ENCODE peak calls at places on chromosomes 11 and 22, in four cellular contexts. O, T, G and I are unnamed samples.
A peak's percentile ranks its signal among the peaks of the same experiment; 100 is the strongest.

GRCh38 chr22:44516841-44517240 is 18.8 kb upstream of the RTL6 start:
- DNase-seq in O (no peak), T (no peak), G (no peak), I (no peak)

GRCh38 chr11:44312876-44313275 is 2.9 kb upstream of the ALX4 start:
- DNase-seq in O (no peak), T (no peak), G (no peak), I (no peak)

GRCh38 chr22:32533265-32534068 is 58.9 kb downstream of the FBXO7 start:
- DNase-seq in O (no peak), T (no peak), G (no peak), I (no peak)

GRCh38 chr11:68854273-68854958 is 12.7 kb upstream of the CPT1A start:
- DNase-seq in O (no peak), T (no peak), G (no peak), I (no peak)

GRCh38 chr11:2898366-2899079 is 12.9 kb upstream of the CDKN1C start:
- DNase-seq in O (peak; percentile 59), T (peak; percentile 57), G (no peak), I (peak; percentile 93)

GRCh38 chr11:126518996-126519351 is 163.5 kb downstream of the ST3GAL4 start:
- DNase-seq in O (no peak), T (no peak), G (no peak), I (no peak)

GRCh38 chr11:2275334-2276279 is 5.2 kb upstream of the ASCL2 start:
- DNase-seq in O (no peak), T (peak; percentile 20), G (no peak), I (no peak)

GRCh38 chr22:26553056-26553752 is 36.7 kb downstream of the TPST2 start:
- DNase-seq in O (no peak), T (no peak), G (no peak), I (peak; percentile 34)

GRCh38 chr11:118633979-118634378 is 26.6 kb downstream of the PHLDB1 start:
- DNase-seq in O (no peak), T (no peak), G (no peak), I (no peak)

GRCh38 chr11:105392546-105392945 is 217.3 kb upstream of the GRIA4 start:
- DNase-seq in O (no peak), T (no peak), G (no peak), I (peak; percentile 4)

GRCh38 chr22:45225732-45226560 is 14.7 kb downstream of the KIAA0930 start:
- DNase-seq in O (no peak), T (no peak), G (no peak), I (peak; percentile 98)

GRCh38 chr11:92670293-92670890 is 299.1 kb upstream of the MTNR1B start:
- DNase-seq in O (no peak), T (no peak), G (no peak), I (no peak)

GRCh38 chr11:765025-765801 is 12.1 kb downstream of the GATD1 start:
- DNase-seq in O (peak; percentile 73), T (peak; percentile 63), G (no peak), I (peak; percentile 74)

GRCh38 chr22:38862375-38863329 is 9.4 kb downstream of the CBX6 start:
- DNase-seq in O (peak; percentile 40), T (no peak), G (no peak), I (no peak)

GRCh38 chr11:31643831-31644230 is 134.3 kb downstream of the ELP4 start:
- DNase-seq in O (no peak), T (no peak), G (no peak), I (no peak)

GRCh38 chr22:30538280-30538679 is 8.3 kb downstream of the SEC14L6 start:
- DNase-seq in O (no peak), T (no peak), G (no peak), I (no peak)

GRCh38 chr11:13955971-13956421 is 6.5 kb upstream of the SPON1 start:
- DNase-seq in O (peak; percentile 43), T (peak; percentile 66), G (peak; percentile 25), I (peak; percentile 58)

GRCh38 chr11:133818302-133818701 is 27.0 kb downstream of the SPATA19 start:
- DNase-seq in O (no peak), T (no peak), G (no peak), I (no peak)

GRCh38 chr11:65112551-65113360 is 1.1 kb downstream of the TM7SF2 start:
- DNase-seq in O (peak; percentile 88), T (peak; percentile 75), G (peak; percentile 40), I (peak; percentile 74)

GRCh38 chr11:45092901-45093760 is 53.3 kb upstream of the PRDM11 start:
- DNase-seq in O (no peak), T (peak; percentile 23), G (no peak), I (peak; percentile 96)

GRCh38 chr11:63683133-63683991 is 2.1 kb downstream of the RTN3 start:
- DNase-seq in O (no peak), T (no peak), G (no peak), I (peak; percentile 54)

GRCh38 chr22:40747361-40747760 is 68.1 kb downstream of the MCHR1 start:
- DNase-seq in O (no peak), T (no peak), G (no peak), I (no peak)

GRCh38 chr11:4531666-4532065 is 13.3 kb upstream of the OR52M1 start:
- DNase-seq in O (no peak), T (no peak), G (no peak), I (no peak)

GRCh38 chr11:35144103-35144741 is 5.3 kb downstream of the CD44 start:
- DNase-seq in O (peak; percentile 45), T (peak; percentile 32), G (no peak), I (peak; percentile 86)

GRCh38 chr11:78715639-78716311 is 141.1 kb upstream of the NARS2 start:
- DNase-seq in O (peak; percentile 79), T (peak; percentile 31), G (peak; percentile 6), I (peak; percentile 56)

GRCh38 chr11:95359323-95359656 is 128.3 kb upstream of the SESN3 start:
- DNase-seq in O (no peak), T (no peak), G (no peak), I (no peak)

GRCh38 chr11:69343401-69344321 is 49.7 kb downstream of the MYEOV start:
- DNase-seq in O (no peak), T (no peak), G (no peak), I (no peak)

GRCh38 chr11:12403122-12403994 is 26.0 kb downstream of the PARVA start:
- DNase-seq in O (no peak), T (no peak), G (no peak), I (no peak)

GRCh38 chr11:103488021-103488420 is 378.8 kb downstream of the DYNC2H1 start:
- DNase-seq in O (no peak), T (no peak), G (no peak), I (no peak)

GRCh38 chr11:126992804-126993111 is 7.8 kb downstream of the KIRREL3 start:
- DNase-seq in O (no peak), T (no peak), G (no peak), I (no peak)

GRCh38 chr11:131038597-131038996 is 122.3 kb upstream of the SNX19 start:
- DNase-seq in O (no peak), T (no peak), G (peak; percentile 24), I (peak; percentile 42)

GRCh38 chr11:92317222-92317621 is 92.6 kb downstream of the FAT3 start:
- DNase-seq in O (no peak), T (no peak), G (no peak), I (no peak)

GRCh38 chr22:39943366-39943765 is 16.8 kb upstream of the TMA7B start:
- DNase-seq in O (no peak), T (no peak), G (peak; percentile 18), I (no peak)

GRCh38 chr11:132981146-132981956 is 551.0 kb downstream of the OPCML start:
- DNase-seq in O (no peak), T (no peak), G (no peak), I (no peak)

GRCh38 chr11:7871056-7871455 is 60.0 kb downstream of the OR10A6 start:
- DNase-seq in O (no peak), T (no peak), G (no peak), I (no peak)

GRCh38 chr11:19633276-19633675 is 79.4 kb upstream of the NAV2 start:
- DNase-seq in O (no peak), T (peak; percentile 28), G (no peak), I (no peak)